ENCODE peak calls at places on chromosomes 3 and 15, in ten cellular contexts. One of them, this sample, is unnamed.

GRCh38 chr3:71831599-71831998 is 46.7 kb upstream of the PROK2 start:
- DNase-seq in ascending aorta: no peak
- DNase-seq in astrocyte: no peak
- DNase-seq in mesendoderm: no peak
- DNase-seq in IMR-90: no peak
- DNase-seq in A549: no peak
- DNase-seq in breast epithelium: no peak
- DNase-seq in tibial artery: no peak
- DNase-seq in HCT116: no peak
- DNase-seq in tibial nerve: no peak
- DNase-seq in this sample: no peak

GRCh38 chr15:86849563-86849962 is 769.9 kb downstream of the AGBL1 start:
- DNase-seq in ascending aorta: no peak
- DNase-seq in astrocyte: no peak
- DNase-seq in mesendoderm: no peak
- DNase-seq in IMR-90: no peak
- DNase-seq in A549: no peak
- DNase-seq in breast epithelium: no peak
- DNase-seq in tibial artery: no peak
- DNase-seq in HCT116: no peak
- DNase-seq in tibial nerve: no peak
- DNase-seq in this sample: no peak

GRCh38 chr15:22979069-22979698 is 984 bp downstream of the CYFIP1 start:
- DNase-seq in ascending aorta: peak; percentile 79
- DNase-seq in astrocyte: peak; percentile 40
- DNase-seq in mesendoderm: peak; percentile 55
- DNase-seq in IMR-90: peak; percentile 42
- DNase-seq in A549: peak; percentile 73
- DNase-seq in breast epithelium: no peak
- DNase-seq in tibial artery: peak; percentile 77
- DNase-seq in HCT116: no peak
- DNase-seq in tibial nerve: peak; percentile 43
- DNase-seq in this sample: peak; percentile 15

GRCh38 chr15:32908135-32908801 is 190.5 kb downstream of the GREM1 start:
- DNase-seq in ascending aorta: no peak
- DNase-seq in astrocyte: peak; percentile 43
- DNase-seq in mesendoderm: no peak
- DNase-seq in IMR-90: peak; percentile 87
- DNase-seq in A549: no peak
- DNase-seq in breast epithelium: no peak
- DNase-seq in tibial artery: no peak
- DNase-seq in HCT116: no peak
- DNase-seq in tibial nerve: no peak
- DNase-seq in this sample: no peak

GRCh38 chr3:21888656-21889055 is 137.6 kb upstream of the ZNF385D start:
- DNase-seq in ascending aorta: no peak
- DNase-seq in astrocyte: no peak
- DNase-seq in mesendoderm: no peak
- DNase-seq in IMR-90: no peak
- DNase-seq in A549: no peak
- DNase-seq in breast epithelium: no peak
- DNase-seq in tibial artery: no peak
- DNase-seq in HCT116: no peak
- DNase-seq in tibial nerve: no peak
- DNase-seq in this sample: no peak

GRCh38 chr3:58052373-58053273 is 44.4 kb downstream of the FLNB start:
- DNase-seq in ascending aorta: peak; percentile 96
- DNase-seq in astrocyte: peak; percentile 98
- DNase-seq in mesendoderm: peak; percentile 75
- DNase-seq in IMR-90: peak; percentile 99
- DNase-seq in A549: peak; percentile 85
- DNase-seq in breast epithelium: peak; percentile 57
- DNase-seq in tibial artery: peak; percentile 92
- DNase-seq in HCT116: peak; percentile 94
- DNase-seq in tibial nerve: peak; percentile 90
- DNase-seq in this sample: no peak

GRCh38 chr3:36993326-36994283 is at the start of gene MLH1:
- DNase-seq in ascending aorta: peak; percentile 100
- DNase-seq in astrocyte: peak; percentile 100
- DNase-seq in mesendoderm: peak; percentile 100
- DNase-seq in IMR-90: peak; percentile 100
- DNase-seq in A549: peak; percentile 100
- DNase-seq in breast epithelium: peak; percentile 100
- DNase-seq in tibial artery: peak; percentile 96
- DNase-seq in HCT116: peak; percentile 100
- DNase-seq in tibial nerve: peak; percentile 100
- DNase-seq in this sample: peak; percentile 96

GRCh38 chr15:29569533-29570092 is 252.7 kb downstream of the TJP1 start:
- DNase-seq in ascending aorta: no peak
- DNase-seq in astrocyte: no peak
- DNase-seq in mesendoderm: peak; percentile 18
- DNase-seq in IMR-90: no peak
- DNase-seq in A549: no peak
- DNase-seq in breast epithelium: no peak
- DNase-seq in tibial artery: no peak
- DNase-seq in HCT116: no peak
- DNase-seq in tibial nerve: no peak
- DNase-seq in this sample: no peak

GRCh38 chr3:195162033-195162669 is 108.8 kb downstream of the XXYLT1 start:
- DNase-seq in ascending aorta: no peak
- DNase-seq in astrocyte: no peak
- DNase-seq in mesendoderm: no peak
- DNase-seq in IMR-90: no peak
- DNase-seq in A549: no peak
- DNase-seq in breast epithelium: no peak
- DNase-seq in tibial artery: no peak
- DNase-seq in HCT116: no peak
- DNase-seq in tibial nerve: no peak
- DNase-seq in this sample: no peak

GRCh38 chr3:50630394-50630793 is 13.4 kb downstream of the MAPKAPK3 start:
- DNase-seq in ascending aorta: no peak
- DNase-seq in astrocyte: no peak
- DNase-seq in mesendoderm: no peak
- DNase-seq in IMR-90: no peak
- DNase-seq in A549: no peak
- DNase-seq in breast epithelium: no peak
- DNase-seq in tibial artery: no peak
- DNase-seq in HCT116: no peak
- DNase-seq in tibial nerve: no peak
- DNase-seq in this sample: no peak

GRCh38 chr15:48582472-48583235 is 62.9 kb downstream of the FBN1 start:
- DNase-seq in ascending aorta: no peak
- DNase-seq in astrocyte: peak; percentile 95
- DNase-seq in mesendoderm: no peak
- DNase-seq in IMR-90: peak; percentile 83
- DNase-seq in A549: no peak
- DNase-seq in breast epithelium: no peak
- DNase-seq in tibial artery: no peak
- DNase-seq in HCT116: no peak
- DNase-seq in tibial nerve: no peak
- DNase-seq in this sample: no peak

DNA sequence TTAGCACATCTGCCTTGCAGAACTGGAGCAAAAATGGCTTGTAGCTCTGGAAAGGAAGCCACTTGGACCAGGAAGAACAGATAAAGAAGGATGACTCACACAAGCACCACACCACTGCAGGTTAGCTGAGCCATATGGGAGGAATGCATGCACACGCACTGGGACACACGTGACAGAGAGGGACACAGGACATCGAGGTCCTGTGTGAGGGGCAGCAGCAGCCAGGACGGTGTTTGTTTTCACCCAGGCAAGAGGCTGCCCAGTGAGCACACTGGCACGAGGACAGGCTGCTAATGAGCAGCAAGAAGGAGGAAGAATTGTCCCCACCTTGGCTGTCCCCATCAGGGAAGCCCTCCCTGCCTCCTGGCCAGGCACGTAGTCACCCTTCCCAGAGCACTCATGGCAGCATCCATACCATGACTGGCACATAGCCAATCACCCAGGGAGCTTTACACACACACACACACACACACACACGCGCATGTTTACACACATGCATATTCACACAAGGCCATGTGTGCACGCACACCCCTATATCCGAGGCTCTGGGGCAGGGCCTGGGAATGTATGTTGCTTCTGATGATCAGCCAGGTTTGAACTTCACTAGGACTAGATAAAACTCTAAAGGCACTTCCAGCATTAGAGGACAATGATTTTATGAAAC is 24.0 kb upstream of the SPTBN5 start:
- DNase-seq in ascending aorta: no peak
- DNase-seq in astrocyte: peak; percentile 83
- DNase-seq in mesendoderm: no peak
- DNase-seq in IMR-90: peak; percentile 84
- DNase-seq in A549: peak; percentile 31
- DNase-seq in breast epithelium: no peak
- DNase-seq in tibial artery: peak; percentile 67
- DNase-seq in HCT116: peak; percentile 57
- DNase-seq in tibial nerve: no peak
- DNase-seq in this sample: no peak
- H3K4me1 ChIP-seq in ascending aorta: peaks cover 33% of the 10 kb centered on the region
- H3K4me1 ChIP-seq in astrocyte: peaks cover 48% of the 10 kb centered on the region
- H3K4me1 ChIP-seq in mesendoderm: no peaks in the 10 kb centered on the region
- H3K4me1 ChIP-seq in IMR-90: peaks cover 22% of the 10 kb centered on the region
- H3K4me1 ChIP-seq in A549: peaks cover 40% of the 10 kb centered on the region
- H3K4me1 ChIP-seq in breast epithelium: no peaks in the 10 kb centered on the region
- H3K4me1 ChIP-seq in tibial artery: no peaks in the 10 kb centered on the region
- H3K4me1 ChIP-seq in HCT116: peaks cover 26% of the 10 kb centered on the region
- H3K4me1 ChIP-seq in tibial nerve: peaks cover 59% of the 10 kb centered on the region
- H3K4me1 ChIP-seq in this sample: no peaks in the 10 kb centered on the region

DNA sequence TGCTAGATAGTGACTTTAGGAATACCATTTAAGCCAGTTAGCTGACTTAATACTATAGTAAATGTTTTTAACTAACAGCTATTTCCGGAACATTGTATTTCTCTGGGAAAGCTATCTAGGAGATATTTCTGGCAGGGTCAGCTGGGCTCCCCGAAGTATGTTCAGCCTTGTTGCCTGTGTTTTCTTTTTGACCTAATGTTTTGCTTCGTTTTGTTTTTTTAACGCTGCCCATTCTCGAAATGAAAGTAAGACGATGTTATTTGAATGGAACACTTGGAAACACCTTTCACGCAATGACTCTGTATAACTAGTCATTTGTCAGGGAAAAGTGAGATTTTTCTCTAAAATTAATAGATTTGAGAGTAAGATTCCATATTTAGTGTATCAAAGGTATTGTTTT is 702.9 kb upstream of the NAALADL2 start:
- DNase-seq in ascending aorta: no peak
- DNase-seq in astrocyte: no peak
- DNase-seq in mesendoderm: no peak
- DNase-seq in IMR-90: no peak
- DNase-seq in A549: no peak
- DNase-seq in breast epithelium: no peak
- DNase-seq in tibial artery: no peak
- DNase-seq in HCT116: no peak
- DNase-seq in tibial nerve: no peak
- DNase-seq in this sample: no peak
- H3K4me3 ChIP-seq in ascending aorta: peak overlapping the region; percentile 38
- H3K4me3 ChIP-seq in astrocyte: no peak overlapping the region
- H3K4me3 ChIP-seq in mesendoderm: no peak overlapping the region
- H3K4me3 ChIP-seq in IMR-90: no peak overlapping the region
- H3K4me3 ChIP-seq in A549: no peak overlapping the region
- H3K4me3 ChIP-seq in breast epithelium: no peak overlapping the region
- H3K4me3 ChIP-seq in tibial artery: peak overlapping the region; percentile 47
- H3K4me3 ChIP-seq in HCT116: no peak overlapping the region
- H3K4me3 ChIP-seq in tibial nerve: no peak overlapping the region
- H3K4me3 ChIP-seq in this sample: no peak overlapping the region

DNA sequence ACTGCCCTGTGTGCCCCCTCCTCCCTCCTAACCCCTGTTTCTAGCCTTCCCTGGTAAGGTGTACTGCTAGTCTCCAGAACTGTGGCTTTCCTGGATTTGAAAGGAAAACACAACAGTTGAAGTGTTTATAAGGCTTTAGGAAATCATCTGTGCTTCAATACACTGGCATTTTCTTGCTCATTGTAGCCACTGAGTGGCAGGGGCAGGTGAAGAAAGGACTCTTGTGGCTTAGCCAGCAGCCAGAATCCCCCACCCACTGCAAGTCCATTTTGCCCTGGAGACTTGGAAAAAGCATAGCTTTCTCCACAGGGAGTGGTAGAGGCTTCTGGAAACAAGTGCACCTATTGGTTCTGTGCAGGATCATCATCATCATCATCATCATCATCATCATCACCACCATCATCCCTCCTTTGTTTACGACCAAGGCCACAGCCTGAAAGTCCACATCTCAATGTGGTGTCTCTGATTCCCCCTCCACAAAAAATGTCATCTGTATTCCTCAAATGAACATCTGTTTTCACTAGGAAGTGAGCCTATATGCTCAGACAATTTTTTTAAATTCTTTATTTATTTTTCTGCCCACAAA is 33.4 kb downstream of the AQP9 start:
- DNase-seq in ascending aorta: no peak
- DNase-seq in astrocyte: no peak
- DNase-seq in mesendoderm: no peak
- DNase-seq in IMR-90: no peak
- DNase-seq in A549: no peak
- DNase-seq in breast epithelium: no peak
- DNase-seq in tibial artery: no peak
- DNase-seq in HCT116: no peak
- DNase-seq in tibial nerve: no peak
- DNase-seq in this sample: no peak
- H3K27ac ChIP-seq in ascending aorta: no peak overlapping the region
- H3K27ac ChIP-seq in astrocyte: no peak overlapping the region
- H3K27ac ChIP-seq in mesendoderm: no peak overlapping the region
- H3K27ac ChIP-seq in IMR-90: no peak overlapping the region
- H3K27ac ChIP-seq in A549: no peak overlapping the region
- H3K27ac ChIP-seq in breast epithelium: no peak overlapping the region
- H3K27ac ChIP-seq in tibial artery: no peak overlapping the region
- H3K27ac ChIP-seq in HCT116: no peak overlapping the region
- H3K27ac ChIP-seq in tibial nerve: no peak overlapping the region
- H3K27ac ChIP-seq in this sample: no peak overlapping the region

GRCh38 chr15:74174216-74174965 is 881 bp downstream of the ISLR start:
- DNase-seq in ascending aorta: no peak
- DNase-seq in astrocyte: no peak
- DNase-seq in mesendoderm: no peak
- DNase-seq in IMR-90: no peak
- DNase-seq in A549: no peak
- DNase-seq in breast epithelium: peak; percentile 35
- DNase-seq in tibial artery: peak; percentile 86
- DNase-seq in HCT116: no peak
- DNase-seq in tibial nerve: peak; percentile 60
- DNase-seq in this sample: no peak
- H3K4me1 ChIP-seq in ascending aorta: peaks cover 43% of the 10 kb centered on the region
- H3K4me1 ChIP-seq in astrocyte: peaks cover 51% of the 10 kb centered on the region
- H3K4me1 ChIP-seq in mesendoderm: peaks cover 8% of the 10 kb centered on the region
- H3K4me1 ChIP-seq in IMR-90: peaks cover 30% of the 10 kb centered on the region
- H3K4me1 ChIP-seq in A549: peaks cover 47% of the 10 kb centered on the region
- H3K4me1 ChIP-seq in breast epithelium: peaks cover 28% of the 10 kb centered on the region
- H3K4me1 ChIP-seq in tibial artery: peaks cover 6% of the 10 kb centered on the region
- H3K4me1 ChIP-seq in HCT116: peaks cover 12% of the 10 kb centered on the region
- H3K4me1 ChIP-seq in tibial nerve: peaks cover 32% of the 10 kb centered on the region
- H3K4me1 ChIP-seq in this sample: no peaks in the 10 kb centered on the region

GRCh38 chr15:92533298-92533697 is 122.3 kb downstream of the FAM174B start:
- DNase-seq in ascending aorta: no peak
- DNase-seq in astrocyte: no peak
- DNase-seq in mesendoderm: no peak
- DNase-seq in IMR-90: no peak
- DNase-seq in A549: no peak
- DNase-seq in breast epithelium: no peak
- DNase-seq in tibial artery: no peak
- DNase-seq in HCT116: no peak
- DNase-seq in tibial nerve: no peak
- DNase-seq in this sample: no peak
- H3K4me3 ChIP-seq in ascending aorta: no peak overlapping the region
- H3K4me3 ChIP-seq in astrocyte: no peak overlapping the region
- H3K4me3 ChIP-seq in mesendoderm: no peak overlapping the region
- H3K4me3 ChIP-seq in IMR-90: no peak overlapping the region
- H3K4me3 ChIP-seq in A549: no peak overlapping the region
- H3K4me3 ChIP-seq in breast epithelium: no peak overlapping the region
- H3K4me3 ChIP-seq in tibial artery: no peak overlapping the region
- H3K4me3 ChIP-seq in HCT116: no peak overlapping the region
- H3K4me3 ChIP-seq in tibial nerve: no peak overlapping the region
- H3K4me3 ChIP-seq in this sample: no peak overlapping the region

This sample was measured in CD4-positive, alpha-beta memory T cell.